ENCODE peak calls at places on chromosome 20, in five cellular contexts. Z is prostate gland, P is astrocyte of the spinal cord, X is kidney epithelial cell, V is retinal pigment epithelial cell. Q is an unnamed sample.
A peak's percentile ranks its signal among the peaks of the same experiment; 100 is the strongest.

GRCh38 chr20:59726196-59726595 is 121.9 kb downstream of the PHACTR3 start:
- DNase-seq in Z (no peak), P (no peak), X (no peak), V (no peak), Q (no peak)

GRCh38 chr20:1539816-1540215 is 17.7 kb downstream of the SIRPD start:
- DNase-seq in Z (no peak), P (no peak), X (no peak), V (no peak), Q (no peak)

GRCh38 chr20:41696428-41696827 is 78.3 kb upstream of the CHD6 start:
- DNase-seq in Z (no peak), P (no peak), X (no peak), V (no peak), Q (no peak)

GRCh38 chr20:17579369-17580039 is 9.6 kb downstream of the DSTN start:
- DNase-seq in Z (no peak), P (no peak), X (no peak), V (no peak), Q (no peak)

GRCh38 chr20:50744143-50744792 is 12.9 kb downstream of the PARD6B start:
- DNase-seq in Z (peak; percentile 67), P (peak; percentile 90), X (no peak), V (peak; percentile 84), Q (peak; percentile 73)

GRCh38 chr20:12762725-12763124 is 246.0 kb upstream of the SPTLC3 start:
- DNase-seq in Z (no peak), P (no peak), X (no peak), V (no peak), Q (no peak)

GRCh38 chr20:6162239-6162638 is 39.4 kb upstream of the FERMT1 start:
- DNase-seq in Z (no peak), P (peak; percentile 43), X (no peak), V (peak; percentile 59), Q (no peak)

GRCh38 chr20:11018668-11019170 is 344.9 kb upstream of the JAG1 start:
- DNase-seq in Z (no peak), P (no peak), X (no peak), V (no peak), Q (no peak)

GRCh38 chr20:21510414-21510971 is 3.4 kb downstream of the NKX2-2 start:
- DNase-seq in Z (no peak), P (no peak), X (no peak), V (no peak), Q (no peak)

GRCh38 chr20:56626367-56627121 is 2.6 kb upstream of the TFAP2C start:
- DNase-seq in Z (no peak), P (peak; percentile 25), X (no peak), V (no peak), Q (peak; percentile 70)

GRCh38 chr20:63854069-63854765 is 7.1 kb upstream of the ABHD16B start:
- DNase-seq in Z (no peak), P (no peak), X (no peak), V (no peak), Q (peak; percentile 68)

GRCh38 chr20:3800878-3801260 is 4.8 kb downstream of the CDC25B start:
- DNase-seq in Z (no peak), P (no peak), X (no peak), V (no peak), Q (no peak)

GRCh38 chr20:60050193-60050960 is 92.2 kb downstream of the CDH26 start:
- DNase-seq in Z (peak; percentile 30), P (no peak), X (no peak), V (no peak), Q (peak; percentile 83)

GRCh38 chr20:32631916-32632460 is 41.8 kb downstream of the C20orf203 start:
- DNase-seq in Z (no peak), P (no peak), X (no peak), V (no peak), Q (no peak)

GRCh38 chr20:15865553-15865952 is 707.7 kb downstream of the KIF16B start:
- DNase-seq in Z (no peak), P (no peak), X (no peak), V (no peak), Q (no peak)

GRCh38 chr20:20894753-20895152 is 182.3 kb upstream of the RALGAPA2 start:
- DNase-seq in Z (no peak), P (no peak), X (no peak), V (no peak), Q (no peak)

GRCh38 chr20:51495921-51496545 is 46.5 kb downstream of the NFATC2 start:
- DNase-seq in Z (no peak), P (no peak), X (no peak), V (no peak), Q (no peak)

GRCh38 chr20:37759761-37760209 is 66.0 kb downstream of the CTNNBL1 start:
- DNase-seq in Z (no peak), P (no peak), X (no peak), V (no peak), Q (no peak)

GRCh38 chr20:37755665-37756064 is 61.8 kb downstream of the CTNNBL1 start:
- DNase-seq in Z (no peak), P (no peak), X (no peak), V (no peak), Q (no peak)

GRCh38 chr20:37756234-37756633 is 62.4 kb downstream of the CTNNBL1 start:
- DNase-seq in Z (no peak), P (no peak), X (no peak), V (no peak), Q (no peak)

GRCh38 chr20:37758332-37758731 is 64.5 kb downstream of the CTNNBL1 start:
- DNase-seq in Z (no peak), P (no peak), X (no peak), V (no peak), Q (peak; percentile 35)

GRCh38 chr20:37757550-37757949 is 63.7 kb downstream of the CTNNBL1 start:
- DNase-seq in Z (no peak), P (no peak), X (no peak), V (no peak), Q (no peak)
- TF ChIP-seq CTCF in Z (no peak), P (peak; percentile 15), X (no peak), V (peak; percentile 22), Q (no peak)

DNA sequence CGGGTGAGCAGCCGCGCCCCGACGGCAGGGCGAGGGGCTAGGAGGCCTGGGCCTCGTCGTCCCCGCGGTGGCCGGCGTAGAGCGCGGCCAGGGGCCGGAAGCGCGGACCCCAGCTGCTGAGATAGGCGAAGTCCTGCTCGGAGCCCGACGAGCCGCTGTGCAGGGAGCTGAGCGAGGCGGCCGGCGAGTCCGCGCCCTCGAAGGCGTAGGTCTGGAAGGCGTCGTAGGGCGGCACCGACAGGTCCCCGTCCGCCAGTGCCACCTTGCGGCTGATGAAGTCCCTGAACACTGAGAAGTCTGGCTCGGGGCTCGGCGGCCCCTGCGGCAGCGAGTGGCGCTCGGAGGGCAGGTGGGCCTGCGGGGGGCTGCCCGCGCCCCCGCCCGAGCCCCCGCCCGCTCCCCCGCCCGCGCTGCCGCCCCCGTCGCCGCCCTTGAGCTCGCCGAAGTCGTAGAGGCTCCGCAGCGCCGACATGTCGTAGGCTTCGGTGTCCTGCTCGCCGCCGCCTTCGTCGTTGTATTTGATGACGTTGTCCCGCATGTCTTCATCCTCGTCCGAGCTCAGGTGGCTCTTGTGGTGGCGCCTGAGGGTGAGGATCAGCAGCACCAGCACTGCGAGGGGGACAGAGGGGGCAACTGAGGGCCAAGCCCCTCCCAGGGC is 56.5 kb downstream of the CD40 start:
- DNase-seq in Z (peak; percentile 50), P (peak; percentile 43), X (peak; percentile 4), V (no peak), Q (peak; percentile 84)
- TF ChIP-seq CTCF in Z (peak; percentile 55), P (peak; percentile 68), X (peak; percentile 58), V (peak; percentile 70), Q (peak; percentile 85)

GRCh38 chr20:58621906-58622548 is 29.1 kb upstream of the STX16 start:
- DNase-seq in Z (no peak), P (no peak), X (no peak), V (no peak), Q (no peak)
- TF ChIP-seq CTCF in Z (no peak), P (peak; percentile 25), X (no peak), V (peak; percentile 22), Q (no peak)

GRCh38 chr20:9179193-9179802 is 110.4 kb downstream of the PLCB4 start:
- DNase-seq in Z (no peak), P (peak; percentile 63), X (no peak), V (peak; percentile 56), Q (no peak)

GRCh38 chr20:9177278-9177677 is 108.4 kb downstream of the PLCB4 start:
- DNase-seq in Z (no peak), P (no peak), X (no peak), V (no peak), Q (no peak)

GRCh38 chr20:9179867-9180266 is 111.0 kb downstream of the PLCB4 start:
- DNase-seq in Z (no peak), P (no peak), X (no peak), V (no peak), Q (no peak)

GRCh38 chr20:9185511-9185910 is 116.6 kb downstream of the PLCB4 start:
- DNase-seq in Z (no peak), P (peak; percentile 64), X (no peak), V (no peak), Q (no peak)

DNA sequence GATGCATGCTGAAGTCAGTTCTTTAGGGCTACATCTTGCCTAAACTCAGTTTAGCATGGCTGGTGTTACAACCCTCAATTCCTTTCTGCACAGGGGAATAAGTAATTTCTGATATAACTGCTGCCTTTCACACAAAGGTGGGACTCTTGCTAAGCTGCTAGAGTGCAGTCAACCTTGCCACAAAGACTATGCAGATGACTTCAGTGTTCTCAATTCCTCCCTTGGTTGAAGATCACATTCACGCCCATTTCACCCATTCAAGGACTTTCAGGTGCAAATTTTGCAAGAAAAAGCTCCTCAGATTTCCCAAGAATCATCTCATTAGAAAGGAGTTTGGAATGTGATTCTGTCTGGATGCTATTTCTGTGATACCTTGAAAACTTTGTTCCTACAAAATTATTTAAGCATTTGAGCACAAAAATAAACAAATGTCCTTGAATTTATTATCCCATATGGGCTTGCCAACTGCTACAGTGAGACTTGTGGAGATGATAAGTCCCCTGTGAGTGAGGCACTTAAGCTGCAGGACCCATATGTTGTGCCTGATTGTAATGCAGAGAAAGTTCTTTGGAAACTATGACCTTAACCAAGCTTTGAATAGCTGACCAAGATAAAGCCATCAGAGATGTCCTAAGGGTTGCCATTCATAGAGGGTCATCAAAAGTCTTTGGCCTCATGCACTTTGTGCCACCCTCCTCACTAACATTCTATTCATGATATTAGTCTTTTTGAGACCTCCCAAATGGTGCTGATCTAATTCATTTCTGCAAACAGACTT is 111.8 kb downstream of the PLCB4 start:
- DNase-seq in Z (no peak), P (no peak), X (no peak), V (no peak), Q (no peak)
- TF ChIP-seq CTCF in Z (no peak), P (no peak), X (no peak), V (no peak), Q (no peak)

DNA sequence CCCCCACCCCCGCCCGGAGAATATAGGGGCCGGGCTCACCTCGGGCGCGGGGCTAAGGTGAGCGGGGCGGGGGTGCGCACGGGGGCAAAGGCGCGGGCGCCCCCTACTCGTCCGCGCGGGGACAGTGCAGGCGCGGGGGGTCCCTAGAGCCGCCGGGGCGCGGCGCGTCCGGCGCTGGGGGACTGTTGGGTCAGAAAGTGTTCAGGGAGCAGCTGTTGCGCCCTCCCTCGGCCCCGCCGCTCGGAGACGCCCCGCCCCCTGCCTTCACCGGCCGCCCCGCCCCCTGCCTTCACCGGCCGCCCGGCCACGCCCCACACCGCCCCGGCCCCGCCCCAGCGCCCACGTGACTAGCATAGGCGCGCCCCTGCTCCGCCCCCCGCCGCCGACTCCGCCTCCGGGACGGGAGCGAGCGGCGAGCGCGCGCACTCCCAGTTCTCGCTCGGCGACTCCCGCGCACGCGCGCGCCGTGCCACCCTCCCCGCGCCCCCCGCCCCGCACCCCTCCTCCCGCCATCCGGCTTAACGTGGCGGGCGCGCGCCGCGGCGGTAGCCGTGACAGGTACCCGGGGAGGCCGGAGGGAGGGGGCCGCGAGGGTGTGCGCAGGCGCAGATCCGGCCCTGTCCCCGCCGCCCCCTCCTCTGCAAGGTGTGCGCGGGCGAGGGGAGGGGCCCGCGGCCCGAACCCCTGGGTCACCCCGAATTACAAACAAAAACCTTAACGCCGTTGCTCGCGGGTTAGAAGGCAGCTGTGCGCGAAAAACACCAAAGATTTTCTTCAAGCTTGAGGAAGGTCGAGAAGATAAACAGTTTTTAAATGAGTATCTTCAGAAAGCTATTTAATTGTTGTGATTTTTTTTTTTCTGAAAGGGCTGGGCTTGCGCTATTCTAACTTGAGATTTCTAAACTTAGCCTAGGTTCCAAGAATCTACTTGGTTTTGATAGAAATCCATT is 704 bp upstream of the ZNF217 start:
- DNase-seq in Z (peak; percentile 96), P (peak; percentile 92), X (no peak), V (no peak), Q (peak; percentile 100)
- TF ChIP-seq CTCF in Z (peak; percentile 9), P (no peak), X (no peak), V (no peak), Q (peak; percentile 53)